ENCODE peak calls at places on chromosome 5, in seven cellular contexts. H is astrocyte of the spinal cord, W is cardiac muscle cell, B is GM06990, J is heart left ventricle, I is neural progenitor cell, Q is NB4. O is an unnamed sample.

GRCh38 chr5:55680353-55680752 is 31.8 kb downstream of the SLC38A9 start:
- DNase-seq in W (no peak), B (no peak), I (peak), Q (no peak), J (no peak), H (no peak), O (no peak)

GRCh38 chr5:14173419-14174234 is 30.5 kb downstream of the TRIO start:
- DNase-seq in I (no peak), H (peak), W (no peak), Q (no peak), J (no peak), B (no peak), O (no peak)

GRCh38 chr5:128681764-128682664 is 144.0 kb upstream of the FBN2 start:
- DNase-seq in J (no peak), Q (no peak), B (no peak), I (peak), W (peak), H (peak), O (peak)

GRCh38 chr5:145658435-145658834 is 176.7 kb downstream of the PRELID2 start:
- DNase-seq in J (no peak), I (no peak), H (no peak), W (no peak), B (no peak), Q (no peak), O (no peak)

GRCh38 chr5:150479416-150479815 is 28.5 kb upstream of the NDST1 start:
- DNase-seq in H (no peak), J (no peak), B (no peak), W (no peak), I (no peak), Q (no peak), O (no peak)

GRCh38 chr5:50667079-50667652 is 729 bp downstream of the PARP8 start:
- DNase-seq in H (peak), Q (peak), B (no peak), W (peak), J (peak), I (peak), O (peak)

GRCh38 chr5:171692936-171693335 is 92.7 kb upstream of the SMIM23 start:
- DNase-seq in J (no peak), H (no peak), Q (no peak), W (no peak), I (no peak), B (no peak), O (no peak)

GRCh38 chr5:84213212-84213611 is 171.5 kb downstream of the EDIL3 start:
- DNase-seq in H (no peak), B (no peak), I (no peak), W (no peak), J (no peak), Q (no peak), O (no peak)

GRCh38 chr5:170630711-170631141 is 126.9 kb downstream of the KCNIP1 start:
- DNase-seq in H (no peak), W (no peak), I (no peak), J (no peak), B (no peak), Q (no peak), O (no peak)

GRCh38 chr5:160054831-160055230 is 45.9 kb downstream of the TTC1 start:
- DNase-seq in Q (peak), B (no peak), J (no peak), W (no peak), I (no peak), H (peak), O (no peak)

GRCh38 chr5:65625743-65626142 is 916 bp downstream of the SHLD3 start:
- DNase-seq in J (no peak), I (no peak), Q (peak), W (no peak), B (no peak), H (no peak), O (no peak)

GRCh38 chr5:84816746-84817547 is 432.3 kb upstream of the EDIL3 start:
- DNase-seq in J (no peak), I (no peak), B (no peak), W (no peak), Q (peak), H (no peak), O (peak)

GRCh38 chr5:84059672-84060071 is 325.0 kb downstream of the EDIL3 start:
- DNase-seq in W (no peak), J (no peak), Q (no peak), H (no peak), I (no peak), B (no peak), O (no peak)

GRCh38 chr5:134141346-134142050 is 27.0 kb downstream of the TCF7 start:
- DNase-seq in W (no peak), Q (no peak), J (no peak), I (no peak), H (no peak), B (no peak), O (no peak)

GRCh38 chr5:141567513-141568117 is 51.2 kb downstream of the DIAPH1 start:
- DNase-seq in B (no peak), H (no peak), I (peak), Q (peak), J (no peak), W (peak), O (peak)

GRCh38 chr5:94314507-94315170 is 303.8 kb downstream of the KIAA0825 start:
- DNase-seq in H (no peak), W (no peak), I (peak), B (no peak), Q (no peak), J (no peak), O (peak)

GRCh38 chr5:57324159-57324558 is 150.3 kb downstream of the GPBP1 start:
- DNase-seq in H (no peak), B (no peak), J (no peak), W (no peak), Q (no peak), I (no peak), O (no peak)

GRCh38 chr5:116090192-116090790 is 5.5 kb downstream of the COMMD10 start:
- DNase-seq in Q (no peak), H (no peak), W (peak), B (no peak), I (no peak), J (no peak), O (no peak)

GRCh38 chr5:117065161-117065560 is 490.5 kb upstream of the SEMA6A start:
- DNase-seq in H (no peak), W (no peak), I (no peak), J (no peak), Q (no peak), B (no peak), O (no peak)

GRCh38 chr5:78972654-78973428 is 12.3 kb downstream of the ARSB start:
- DNase-seq in B (no peak), W (no peak), Q (no peak), I (no peak), H (peak), J (no peak), O (peak)

GRCh38 chr5:142171270-142171669 is 62.7 kb downstream of the NDFIP1 start:
- DNase-seq in I (no peak), Q (no peak), W (no peak), H (no peak), B (no peak), J (no peak), O (no peak)

GRCh38 chr5:121164632-121165031 is 687.0 kb upstream of the FTMT start:
- DNase-seq in I (no peak), W (no peak), B (no peak), J (no peak), H (no peak), Q (peak), O (no peak)

GRCh38 chr5:39076757-39077475 is 2.7 kb upstream of the RICTOR start:
- DNase-seq in J (no peak), B (peak), W (no peak), Q (peak), I (no peak), H (peak), O (peak)

GRCh38 chr5:138998521-138998920 is 123.4 kb upstream of the LRRTM2 start:
- DNase-seq in B (no peak), J (no peak), I (no peak), W (no peak), Q (no peak), H (no peak), O (no peak)

GRCh38 chr5:149363345-149363744 is 5.5 kb downstream of the PCYOX1L start:
- DNase-seq in J (no peak), H (no peak), I (no peak), W (no peak), Q (peak), B (no peak), O (no peak)

GRCh38 chr5:168174376-168174775 is 117.1 kb upstream of the WWC1 start:
- DNase-seq in H (no peak), I (no peak), B (peak), Q (no peak), J (peak), W (no peak), O (peak)

GRCh38 chr5:39459091-39459490 is 34.3 kb upstream of the DAB2 start:
- DNase-seq in I (no peak), H (no peak), J (no peak), B (no peak), W (no peak), Q (no peak), O (peak)

GRCh38 chr5:68012429-68012828 is 203.1 kb upstream of the PIK3R1 start:
- DNase-seq in I (no peak), W (no peak), H (peak), J (no peak), Q (no peak), B (no peak), O (peak)

GRCh38 chr5:180126716-180127681 is 55.4 kb upstream of the RNF130 start:
- DNase-seq in B (no peak), J (no peak), I (peak), Q (peak), W (peak), H (no peak), O (peak)

GRCh38 chr5:8848362-8848761 is 697.5 kb downstream of the SEMA5A start:
- DNase-seq in H (no peak), Q (no peak), B (no peak), W (no peak), J (no peak), I (peak), O (no peak)
- H3K4me3 ChIP-seq in H (no peak), Q (no peak), B (no peak), W (no peak), J (no peak), I (peak), O (no peak)

DNA sequence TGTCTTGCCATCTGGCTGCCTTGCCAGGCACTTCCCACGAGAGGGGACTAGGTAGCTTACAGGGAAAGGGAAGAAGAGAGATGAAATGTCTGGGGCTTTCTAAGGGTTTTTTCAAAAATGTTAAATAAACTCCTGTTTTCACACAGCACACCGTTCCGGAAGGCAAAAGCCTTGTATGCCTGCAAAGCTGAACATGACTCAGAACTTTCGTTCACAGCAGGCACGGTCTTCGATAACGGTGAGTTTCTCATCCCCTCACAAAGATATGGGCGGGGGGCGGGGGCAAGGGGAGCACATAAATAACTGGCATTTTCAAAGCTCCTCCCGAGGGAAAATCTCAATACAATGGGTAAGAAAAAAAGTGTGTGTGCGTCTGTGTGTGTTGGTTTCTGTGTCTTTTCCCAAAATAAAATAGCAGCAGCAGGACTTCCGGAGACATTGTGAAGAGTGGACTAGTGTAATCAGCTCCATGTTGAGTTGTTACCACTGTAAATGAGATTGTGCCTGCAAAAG is 189.6 kb downstream of the NR3C1 start:
- DNase-seq in W (no peak), J (no peak), I (no peak), H (peak), Q (no peak), B (peak), O (peak)
- TF ChIP-seq CTCF in W (peak), J (no peak), I (no peak), H (peak), Q (no peak), B (peak), O (peak)

DNA sequence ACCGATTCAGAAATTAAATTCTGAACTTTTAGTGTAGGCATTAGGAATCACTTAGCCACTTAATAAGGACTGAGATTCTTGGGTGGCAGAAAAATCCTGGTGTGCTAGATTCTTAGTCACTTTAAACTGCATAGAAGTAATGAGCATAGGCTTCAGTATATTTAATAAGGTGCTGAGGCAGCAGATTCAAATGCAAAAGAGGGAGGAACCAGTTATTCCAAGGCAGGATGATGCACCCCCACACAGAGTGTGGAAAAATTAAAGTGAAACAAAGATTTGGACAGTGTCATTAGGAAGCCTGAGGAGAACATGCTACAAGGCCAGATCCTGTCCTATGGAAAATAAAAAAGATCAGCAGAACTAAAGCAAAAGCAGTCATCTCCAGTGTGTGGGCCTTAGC is 217.7 kb downstream of the PJA2 start:
- DNase-seq in W (no peak), H (no peak), B (no peak), J (no peak), I (no peak), Q (no peak), O (no peak)
- H3K4me3 ChIP-seq in W (no peak), H (no peak), B (no peak), J (no peak), I (no peak), Q (no peak), O (no peak)

DNA sequence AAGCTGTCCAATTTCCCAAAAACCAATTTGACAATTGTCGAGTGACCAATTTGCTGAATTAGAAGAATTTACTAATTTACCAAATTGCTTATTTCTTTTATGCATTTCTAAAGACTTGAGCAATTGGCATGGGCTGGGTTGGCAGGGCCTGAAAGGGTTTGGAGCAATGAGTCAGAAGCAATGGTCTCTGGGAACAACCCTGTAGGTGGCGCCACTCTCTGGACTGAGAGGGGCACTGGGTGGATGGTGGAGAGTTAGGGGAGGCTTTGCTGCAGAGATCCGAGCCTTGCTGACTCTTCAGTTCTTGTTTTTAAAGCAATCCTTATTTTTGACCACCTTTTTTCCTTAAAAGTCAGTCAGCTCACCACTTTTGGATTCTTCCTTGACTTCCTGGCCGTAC is 71.5 kb upstream of the RPS23 start:
- DNase-seq in I (peak), J (no peak), Q (peak), W (peak), H (no peak), B (no peak), O (no peak)
- TF ChIP-seq CTCF in I (peak), J (peak), Q (peak), W (peak), H (peak), B (peak), O (peak)

GRCh38 chr5:6907320-6907918 is 194.2 kb downstream of the TENT4A start:
- DNase-seq in Q (no peak), H (no peak), J (no peak), I (no peak), W (no peak), B (no peak), O (no peak)
- H3K4me3 ChIP-seq in Q (no peak), H (no peak), J (no peak), I (no peak), W (no peak), B (no peak), O (no peak)

GRCh38 chr5:17443333-17444125 is 54.5 kb upstream of the TAF11L2 start:
- DNase-seq in J (peak), Q (peak), B (no peak), I (no peak), H (no peak), W (no peak), O (no peak)
- TF ChIP-seq CTCF in J (no peak), Q (no peak), B (no peak), I (no peak), H (no peak), W (no peak), O (no peak)